ENCODE peak calls at places on chromosomes 12 and 14, in eight cellular contexts. One of them, this sample, is unnamed.

GRCh38 chr14:42214981-42215491 is 608.4 kb downstream of the LRFN5 start:
- DNase-seq in gastrocnemius medialis: peak
- DNase-seq in GM20000: no peak
- DNase-seq in foreskin fibroblast: peak
- DNase-seq in transverse colon: no peak
- DNase-seq in Calu3: no peak
- DNase-seq in B cell: no peak
- DNase-seq in fibroblast of villous mesenchyme: peak
- DNase-seq in this sample: peak

GRCh38 chr12:32110417-32110816 is 3.8 kb downstream of the BICD1 start:
- DNase-seq in gastrocnemius medialis: no peak
- DNase-seq in GM20000: no peak
- DNase-seq in foreskin fibroblast: no peak
- DNase-seq in transverse colon: no peak
- DNase-seq in Calu3: no peak
- DNase-seq in B cell: no peak
- DNase-seq in fibroblast of villous mesenchyme: no peak
- DNase-seq in this sample: no peak

GRCh38 chr12:69440886-69441285 is 29.3 kb upstream of the FRS2 start:
- DNase-seq in gastrocnemius medialis: no peak
- DNase-seq in GM20000: no peak
- DNase-seq in foreskin fibroblast: no peak
- DNase-seq in transverse colon: no peak
- DNase-seq in Calu3: no peak
- DNase-seq in B cell: no peak
- DNase-seq in fibroblast of villous mesenchyme: no peak
- DNase-seq in this sample: no peak

GRCh38 chr12:64124511-64125197 is 97.4 kb downstream of the KICS2 start:
- DNase-seq in gastrocnemius medialis: no peak
- DNase-seq in GM20000: no peak
- DNase-seq in foreskin fibroblast: no peak
- DNase-seq in transverse colon: no peak
- DNase-seq in Calu3: no peak
- DNase-seq in B cell: no peak
- DNase-seq in fibroblast of villous mesenchyme: peak
- DNase-seq in this sample: no peak

GRCh38 chr14:58817846-58818245 is 180.1 kb downstream of the DACT1 start:
- DNase-seq in gastrocnemius medialis: no peak
- DNase-seq in GM20000: no peak
- DNase-seq in foreskin fibroblast: peak
- DNase-seq in transverse colon: no peak
- DNase-seq in Calu3: no peak
- DNase-seq in B cell: no peak
- DNase-seq in fibroblast of villous mesenchyme: no peak
- DNase-seq in this sample: no peak

GRCh38 chr12:162467-163307 is 51.3 kb downstream of the SLC6A12 start:
- DNase-seq in gastrocnemius medialis: no peak
- DNase-seq in GM20000: no peak
- DNase-seq in foreskin fibroblast: no peak
- DNase-seq in transverse colon: no peak
- DNase-seq in Calu3: no peak
- DNase-seq in B cell: no peak
- DNase-seq in fibroblast of villous mesenchyme: no peak
- DNase-seq in this sample: no peak

GRCh38 chr14:81435578-81436295 is 35.6 kb upstream of the STON2 start:
- DNase-seq in gastrocnemius medialis: peak
- DNase-seq in GM20000: peak
- DNase-seq in foreskin fibroblast: no peak
- DNase-seq in transverse colon: peak
- DNase-seq in Calu3: peak
- DNase-seq in B cell: peak
- DNase-seq in fibroblast of villous mesenchyme: peak
- DNase-seq in this sample: peak

GRCh38 chr14:77238996-77239395 is 32.0 kb downstream of the NGB start:
- DNase-seq in gastrocnemius medialis: no peak
- DNase-seq in GM20000: no peak
- DNase-seq in foreskin fibroblast: no peak
- DNase-seq in transverse colon: no peak
- DNase-seq in Calu3: no peak
- DNase-seq in B cell: no peak
- DNase-seq in fibroblast of villous mesenchyme: no peak
- DNase-seq in this sample: no peak

GRCh38 chr12:102869571-102869970 is 47.5 kb downstream of the PAH start:
- DNase-seq in gastrocnemius medialis: no peak
- DNase-seq in GM20000: no peak
- DNase-seq in foreskin fibroblast: no peak
- DNase-seq in transverse colon: no peak
- DNase-seq in Calu3: no peak
- DNase-seq in B cell: no peak
- DNase-seq in fibroblast of villous mesenchyme: no peak
- DNase-seq in this sample: no peak

DNA sequence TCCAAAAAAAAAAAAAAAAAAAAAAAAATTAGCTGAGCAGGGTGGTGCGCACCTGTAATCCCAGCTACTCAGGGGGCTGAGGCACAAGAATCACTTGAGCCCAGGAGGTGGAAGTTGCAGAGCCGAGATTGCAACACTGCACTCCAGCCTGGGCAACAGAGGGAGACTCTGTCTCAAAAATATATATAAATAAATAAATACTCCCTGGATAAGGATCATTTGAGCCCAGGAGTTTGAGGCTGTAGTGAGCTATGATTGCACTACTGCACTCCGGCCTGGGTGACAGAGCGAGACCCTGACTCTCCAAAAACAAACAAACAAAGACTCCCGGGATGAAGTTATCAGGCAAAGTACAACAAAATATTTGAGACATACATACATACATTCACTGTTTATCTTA is 3.3 kb upstream of the NAA25 start:
- DNase-seq in gastrocnemius medialis: no peak
- DNase-seq in GM20000: no peak
- DNase-seq in foreskin fibroblast: no peak
- DNase-seq in transverse colon: no peak
- DNase-seq in Calu3: peak
- DNase-seq in B cell: no peak
- DNase-seq in fibroblast of villous mesenchyme: peak
- DNase-seq in this sample: peak
- TF ChIP-seq CTCF in gastrocnemius medialis: no peak
- TF ChIP-seq CTCF in GM20000: no peak
- TF ChIP-seq CTCF in foreskin fibroblast: no peak
- TF ChIP-seq CTCF in transverse colon: no peak
- TF ChIP-seq CTCF in Calu3: no peak
- TF ChIP-seq CTCF in B cell: no peak
- TF ChIP-seq CTCF in fibroblast of villous mesenchyme: no peak
- TF ChIP-seq CTCF in this sample: no peak

DNA sequence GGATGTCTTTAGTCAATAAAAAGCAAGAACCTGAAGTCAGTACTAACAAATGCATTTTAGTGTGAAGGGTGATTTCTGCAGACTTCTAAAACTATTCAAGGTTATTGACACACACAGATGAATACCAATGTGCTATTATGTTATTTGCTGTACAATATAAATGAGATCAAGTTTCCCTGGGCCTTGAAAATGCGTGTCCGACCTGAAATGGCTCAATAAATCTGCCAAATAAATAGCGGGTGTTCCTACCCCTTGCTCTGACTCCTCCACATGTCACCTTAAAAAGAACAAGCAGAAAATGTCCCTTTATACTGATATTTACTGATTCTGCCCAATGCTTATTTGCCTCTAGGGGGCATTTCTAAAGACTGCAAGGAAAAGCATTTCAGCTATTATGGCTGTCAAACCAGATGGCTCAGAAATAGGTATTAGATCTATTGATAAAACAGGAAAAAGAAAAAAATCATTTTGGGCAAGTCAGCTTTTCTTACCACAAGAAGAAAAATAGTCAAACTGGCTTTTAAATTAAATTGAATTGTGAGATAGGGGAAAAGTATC is 367.3 kb upstream of the KITLG start:
- DNase-seq in gastrocnemius medialis: no peak
- DNase-seq in GM20000: no peak
- DNase-seq in foreskin fibroblast: no peak
- DNase-seq in transverse colon: no peak
- DNase-seq in Calu3: no peak
- DNase-seq in B cell: no peak
- DNase-seq in fibroblast of villous mesenchyme: no peak
- DNase-seq in this sample: no peak
- TF ChIP-seq CTCF in gastrocnemius medialis: no peak
- TF ChIP-seq CTCF in GM20000: no peak
- TF ChIP-seq CTCF in foreskin fibroblast: peak
- TF ChIP-seq CTCF in transverse colon: no peak
- TF ChIP-seq CTCF in Calu3: peak
- TF ChIP-seq CTCF in B cell: no peak
- TF ChIP-seq CTCF in fibroblast of villous mesenchyme: no peak
- TF ChIP-seq CTCF in this sample: no peak

DNA sequence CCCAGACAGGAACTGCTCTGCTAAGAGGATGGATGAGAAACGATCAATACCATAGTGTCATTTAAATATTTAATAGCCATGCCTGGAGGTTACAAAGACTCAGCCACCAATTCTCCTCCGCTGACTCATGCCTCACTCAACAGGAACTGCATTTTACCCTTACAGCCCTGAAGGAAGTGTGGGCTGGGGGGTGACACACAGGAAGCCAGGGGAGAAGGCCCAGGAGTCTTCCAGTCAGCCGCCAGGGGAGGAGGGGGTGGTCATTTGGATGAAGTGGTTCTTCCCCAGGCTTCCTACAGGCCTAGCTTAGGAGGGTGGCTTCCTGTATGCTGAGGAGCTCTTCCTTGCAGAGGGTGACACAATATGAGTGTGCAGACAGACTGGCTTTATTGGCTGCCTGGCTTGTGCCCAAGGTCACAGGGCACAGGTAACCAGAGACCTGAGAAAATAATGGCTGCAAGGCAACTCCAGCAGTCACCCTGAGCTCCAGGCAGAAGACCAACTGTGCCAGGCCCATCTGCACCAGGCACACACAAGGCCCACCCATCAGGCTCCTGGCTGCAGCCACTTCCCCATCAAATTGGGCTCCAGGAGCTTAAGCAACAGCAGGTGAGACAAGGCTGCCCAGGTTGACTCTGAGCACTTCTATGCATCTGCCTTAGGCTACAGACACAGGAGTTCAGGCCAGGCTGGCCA is 30.6 kb upstream of the RPLP0 start:
- DNase-seq in gastrocnemius medialis: no peak
- DNase-seq in GM20000: no peak
- DNase-seq in foreskin fibroblast: peak
- DNase-seq in transverse colon: peak
- DNase-seq in Calu3: peak
- DNase-seq in B cell: no peak
- DNase-seq in fibroblast of villous mesenchyme: peak
- DNase-seq in this sample: peak
- TF ChIP-seq CTCF in gastrocnemius medialis: peak
- TF ChIP-seq CTCF in GM20000: no peak
- TF ChIP-seq CTCF in foreskin fibroblast: no peak
- TF ChIP-seq CTCF in transverse colon: no peak
- TF ChIP-seq CTCF in Calu3: no peak
- TF ChIP-seq CTCF in B cell: no peak
- TF ChIP-seq CTCF in fibroblast of villous mesenchyme: peak
- TF ChIP-seq CTCF in this sample: no peak

GRCh38 chr12:85835417-85835809 is 796 bp downstream of the RASSF9 start:
- DNase-seq in gastrocnemius medialis: no peak
- DNase-seq in GM20000: no peak
- DNase-seq in foreskin fibroblast: peak
- DNase-seq in transverse colon: no peak
- DNase-seq in Calu3: no peak
- DNase-seq in B cell: no peak
- DNase-seq in fibroblast of villous mesenchyme: no peak
- DNase-seq in this sample: peak

GRCh38 chr12:85833558-85833957 is 2.7 kb downstream of the RASSF9 start:
- DNase-seq in gastrocnemius medialis: no peak
- DNase-seq in GM20000: no peak
- DNase-seq in foreskin fibroblast: no peak
- DNase-seq in transverse colon: no peak
- DNase-seq in Calu3: no peak
- DNase-seq in B cell: no peak
- DNase-seq in fibroblast of villous mesenchyme: no peak
- DNase-seq in this sample: no peak

GRCh38 chr12:85836716-85837100 is 499 bp upstream of the RASSF9 start:
- DNase-seq in gastrocnemius medialis: no peak
- DNase-seq in GM20000: no peak
- DNase-seq in foreskin fibroblast: no peak
- DNase-seq in transverse colon: no peak
- DNase-seq in Calu3: no peak
- DNase-seq in B cell: no peak
- DNase-seq in fibroblast of villous mesenchyme: no peak
- DNase-seq in this sample: no peak

GRCh38 chr12:85835810-85836715 is at the start of gene RASSF9:
- DNase-seq in gastrocnemius medialis: peak
- DNase-seq in GM20000: no peak
- DNase-seq in foreskin fibroblast: peak
- DNase-seq in transverse colon: peak
- DNase-seq in Calu3: peak
- DNase-seq in B cell: no peak
- DNase-seq in fibroblast of villous mesenchyme: peak
- DNase-seq in this sample: peak

DNA sequence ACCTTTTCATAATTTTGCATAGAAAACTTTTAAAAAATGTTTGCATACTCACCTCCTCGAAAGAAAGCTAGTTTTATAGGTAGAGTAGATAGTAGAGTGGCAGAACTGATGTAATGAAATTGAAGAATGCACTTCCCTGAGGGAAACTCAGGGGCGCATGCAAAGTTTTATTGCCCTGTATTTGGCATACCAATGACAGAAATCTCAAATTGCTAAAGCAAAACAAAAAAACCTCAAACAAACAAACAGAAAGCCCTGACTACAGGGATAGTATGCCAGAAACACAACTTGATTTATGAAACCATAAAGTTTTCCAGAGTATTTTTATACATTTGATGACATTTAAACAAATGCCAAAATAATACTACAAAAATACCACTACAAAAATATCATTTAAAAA is 1.8 kb downstream of the RASSF9 start:
- DNase-seq in gastrocnemius medialis: no peak
- DNase-seq in GM20000: no peak
- DNase-seq in foreskin fibroblast: no peak
- DNase-seq in transverse colon: no peak
- DNase-seq in Calu3: no peak
- DNase-seq in B cell: no peak
- DNase-seq in fibroblast of villous mesenchyme: peak
- DNase-seq in this sample: peak
- TF ChIP-seq CTCF in gastrocnemius medialis: no peak
- TF ChIP-seq CTCF in GM20000: no peak
- TF ChIP-seq CTCF in foreskin fibroblast: no peak
- TF ChIP-seq CTCF in transverse colon: no peak
- TF ChIP-seq CTCF in Calu3: no peak
- TF ChIP-seq CTCF in B cell: no peak
- TF ChIP-seq CTCF in fibroblast of villous mesenchyme: no peak
- TF ChIP-seq CTCF in this sample: no peak

DNA sequence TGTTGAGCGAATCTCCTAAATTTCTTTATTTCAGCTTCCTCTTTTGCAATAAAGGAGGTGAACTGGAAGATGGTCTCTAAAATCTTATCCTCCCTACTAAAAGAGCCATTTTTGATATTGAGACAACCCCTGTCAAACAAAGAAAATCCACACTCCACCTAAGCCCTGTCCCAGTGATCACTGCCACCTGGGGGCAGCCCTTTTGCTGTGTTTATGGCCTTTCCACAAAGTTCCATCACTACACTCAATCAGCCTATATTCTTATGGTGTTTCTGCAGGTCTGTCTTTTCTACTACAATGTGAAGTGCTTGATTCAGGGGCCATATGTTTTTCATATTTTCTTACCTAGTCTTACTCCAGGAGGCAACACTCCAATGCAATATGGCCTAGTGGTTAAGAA is 163.7 kb downstream of the BMP4 start:
- DNase-seq in gastrocnemius medialis: no peak
- DNase-seq in GM20000: no peak
- DNase-seq in foreskin fibroblast: no peak
- DNase-seq in transverse colon: no peak
- DNase-seq in Calu3: peak
- DNase-seq in B cell: no peak
- DNase-seq in fibroblast of villous mesenchyme: no peak
- DNase-seq in this sample: peak
- TF ChIP-seq CTCF in gastrocnemius medialis: no peak
- TF ChIP-seq CTCF in GM20000: no peak
- TF ChIP-seq CTCF in foreskin fibroblast: no peak
- TF ChIP-seq CTCF in transverse colon: no peak
- TF ChIP-seq CTCF in Calu3: no peak
- TF ChIP-seq CTCF in B cell: no peak
- TF ChIP-seq CTCF in fibroblast of villous mesenchyme: peak
- TF ChIP-seq CTCF in this sample: no peak

This sample was measured in MCF 10A.